ENCODE peak calls at places on chromosomes 5 and 9, in four cellular contexts. G is left ventricle myocardium inferior; S is activated CD4-positive, alpha-beta T cell treated with anti-CD3 and anti-CD28 coated beads for 4 hours; Q is left cardiac atrium. C is an unnamed sample.

GRCh38 chr9:129968690-129969485 is 74.1 kb downstream of the FNBP1 start:
- DNase-seq in G (no peak), S (no peak), Q (no peak), C (peak)

GRCh38 chr5:15014809-15015208 is 143.2 kb upstream of the ANKH start:
- DNase-seq in G (no peak), S (no peak), Q (no peak), C (peak)

GRCh38 chr9:132944294-132945185 is at the start of gene TSC1:
- DNase-seq in G (peak), S (peak), Q (peak), C (peak)

GRCh38 chr9:28197653-28198052 is 624.4 kb upstream of the C9orf72 start:
- DNase-seq in G (no peak), S (no peak), Q (no peak), C (no peak)

GRCh38 chr9:132990781-132991180 is 12.3 kb downstream of the GFI1B start:
- DNase-seq in G (no peak), S (no peak), Q (no peak), C (no peak)

GRCh38 chr9:98182889-98183599 is 9.4 kb downstream of the CORO2A start:
- DNase-seq in G (no peak), S (no peak), Q (no peak), C (no peak)

GRCh38 chr9:22528485-22528884 is 81.9 kb downstream of the DMRTA1 start:
- DNase-seq in G (no peak), S (no peak), Q (no peak), C (no peak)

GRCh38 chr9:8940650-8941049 is 1141.1 kb upstream of the DMAC1 start:
- DNase-seq in G (no peak), S (no peak), Q (no peak), C (no peak)

GRCh38 chr9:31272456-31273295 is 1111.8 kb upstream of the ACO1 start:
- DNase-seq in G (no peak), S (no peak), Q (no peak), C (no peak)

GRCh38 chr9:123584202-123585176 is 228.5 kb downstream of the CRB2 start:
- DNase-seq in G (no peak), S (no peak), Q (no peak), C (peak)

GRCh38 chr9:68979538-68980314 is 34.2 kb downstream of the PRKACG start:
- DNase-seq in G (peak), S (no peak), Q (no peak), C (no peak)

C was measured in EH.